ENCODE peak calls at places on chromosome 7, in nine cellular contexts. K is Caki2, U is choroid plexus epithelial cell, N is substantia nigra, W is ELR, D is right lobe of liver, L is GM12865, X is foreskin melanocyte, O is iPS-NIHi11. V is an unnamed sample.

GRCh38 chr7:24152356-24152755 is 131.6 kb upstream of the NPY start:
- DNase-seq in L (no peak), W (peak), U (no peak), K (no peak), N (no peak), O (no peak), X (no peak), D (no peak), V (no peak)

GRCh38 chr7:104231054-104232046 is 23.5 kb upstream of the ORC5 start:
- DNase-seq in W (peak), X (peak), L (peak), N (peak), O (peak), D (no peak), U (peak), K (peak), V (peak)

GRCh38 chr7:25857376-25858067 is 294.5 kb upstream of the NFE2L3 start:
- DNase-seq in K (peak), W (peak), D (no peak), O (no peak), X (no peak), U (peak), L (peak), N (no peak), V (peak)

GRCh38 chr7:35411331-35411730 is 157.4 kb upstream of the TBX20 start:
- DNase-seq in K (no peak), D (no peak), X (no peak), O (no peak), W (no peak), N (no peak), L (no peak), U (no peak), V (no peak)

GRCh38 chr7:127588697-127589482 is 679 bp downstream of the ARF5 start:
- DNase-seq in D (peak), L (peak), N (peak), W (peak), X (no peak), O (peak), K (peak), U (peak), V (peak)

GRCh38 chr7:151550601-151551286 is 31.0 kb upstream of the RHEB start:
- DNase-seq in L (no peak), D (no peak), N (no peak), X (peak), O (no peak), K (peak), U (peak), W (peak), V (peak)

GRCh38 chr7:151851160-151851751 is 25.7 kb downstream of the PRKAG2 start:
- DNase-seq in K (no peak), U (peak), L (peak), O (peak), N (no peak), X (no peak), D (no peak), W (no peak), V (no peak)

GRCh38 chr7:53315986-53316385 is 280.6 kb downstream of the POM121L12 start:
- DNase-seq in D (no peak), L (no peak), O (no peak), U (no peak), W (no peak), X (no peak), K (peak), N (peak), V (no peak)

GRCh38 chr7:128167791-128168666 is 73.0 kb upstream of the LEP start:
- DNase-seq in O (peak), U (no peak), L (no peak), W (no peak), X (no peak), D (no peak), K (no peak), N (no peak), V (no peak)

GRCh38 chr7:47291461-47292051 is 290.4 kb downstream of the TNS3 start:
- DNase-seq in O (no peak), L (peak), W (peak), X (peak), N (no peak), U (peak), K (peak), D (no peak), V (peak)